ENCODE peak calls at places on chromosomes 6 and 20, in five cellular contexts. One of them, this sample, is unnamed.

GRCh38 chr6:4814212-4814611 is 38.0 kb downstream of the CDYL start:
- DNase-seq in stimulated activated CD4-positive, alpha-beta T cell treated with anti-CD3 and anti-CD28 coated beads, TNF-alpha, amount 100 ng/mL, for 4 hours: no peak
- DNase-seq in NCI-H526: no peak
- DNase-seq in Caco-2: no peak
- DNase-seq in central memory CD8-positive, alpha-beta T cell: no peak
- DNase-seq in this sample: no peak

GRCh38 chr20:58149412-58150091 is 78.9 kb downstream of the ANKRD60 start:
- DNase-seq in NCI-H526: no peak
- DNase-seq in stimulated activated CD4-positive, alpha-beta T cell treated with anti-CD3 and anti-CD28 coated beads, TNF-alpha, amount 100 ng/mL, for 4 hours: no peak
- DNase-seq in central memory CD8-positive, alpha-beta T cell: no peak
- DNase-seq in Caco-2: no peak
- DNase-seq in this sample: no peak

GRCh38 chr6:88989215-88989614 is 25.8 kb upstream of the RNGTT start:
- DNase-seq in central memory CD8-positive, alpha-beta T cell: no peak
- DNase-seq in NCI-H526: no peak
- DNase-seq in stimulated activated CD4-positive, alpha-beta T cell treated with anti-CD3 and anti-CD28 coated beads, TNF-alpha, amount 100 ng/mL, for 4 hours: no peak
- DNase-seq in Caco-2: no peak
- DNase-seq in this sample: no peak

GRCh38 chr6:15678514-15678913 is 15.7 kb upstream of the DTNBP1 start:
- DNase-seq in NCI-H526: no peak
- DNase-seq in stimulated activated CD4-positive, alpha-beta T cell treated with anti-CD3 and anti-CD28 coated beads, TNF-alpha, amount 100 ng/mL, for 4 hours: no peak
- DNase-seq in central memory CD8-positive, alpha-beta T cell: no peak
- DNase-seq in Caco-2: no peak
- DNase-seq in this sample: no peak

GRCh38 chr6:111865049-111865585 is 8.1 kb downstream of the FYN start:
- DNase-seq in central memory CD8-positive, alpha-beta T cell: no peak
- DNase-seq in NCI-H526: peak
- DNase-seq in Caco-2: no peak
- DNase-seq in stimulated activated CD4-positive, alpha-beta T cell treated with anti-CD3 and anti-CD28 coated beads, TNF-alpha, amount 100 ng/mL, for 4 hours: no peak
- DNase-seq in this sample: no peak

GRCh38 chr6:132300323-132300949 is 100.8 kb downstream of the MOXD1 start:
- DNase-seq in central memory CD8-positive, alpha-beta T cell: no peak
- DNase-seq in NCI-H526: peak
- DNase-seq in Caco-2: no peak
- DNase-seq in stimulated activated CD4-positive, alpha-beta T cell treated with anti-CD3 and anti-CD28 coated beads, TNF-alpha, amount 100 ng/mL, for 4 hours: no peak
- DNase-seq in this sample: no peak

GRCh38 chr20:59580991-59581401 is 23.3 kb upstream of the PHACTR3 start:
- DNase-seq in central memory CD8-positive, alpha-beta T cell: no peak
- DNase-seq in NCI-H526: no peak
- DNase-seq in Caco-2: peak
- DNase-seq in stimulated activated CD4-positive, alpha-beta T cell treated with anti-CD3 and anti-CD28 coated beads, TNF-alpha, amount 100 ng/mL, for 4 hours: no peak
- DNase-seq in this sample: no peak

GRCh38 chr20:44039147-44039546 is 124.5 kb downstream of the TOX2 start:
- DNase-seq in stimulated activated CD4-positive, alpha-beta T cell treated with anti-CD3 and anti-CD28 coated beads, TNF-alpha, amount 100 ng/mL, for 4 hours: no peak
- DNase-seq in NCI-H526: no peak
- DNase-seq in central memory CD8-positive, alpha-beta T cell: no peak
- DNase-seq in Caco-2: peak
- DNase-seq in this sample: no peak

GRCh38 chr20:49854190-49854875 is 41.7 kb downstream of the SLC9A8 start:
- DNase-seq in NCI-H526: no peak
- DNase-seq in Caco-2: peak
- DNase-seq in stimulated activated CD4-positive, alpha-beta T cell treated with anti-CD3 and anti-CD28 coated beads, TNF-alpha, amount 100 ng/mL, for 4 hours: no peak
- DNase-seq in central memory CD8-positive, alpha-beta T cell: no peak
- DNase-seq in this sample: no peak

GRCh38 chr20:36285746-36286447 is 20.2 kb upstream of the DLGAP4 start:
- DNase-seq in Caco-2: peak
- DNase-seq in NCI-H526: no peak
- DNase-seq in stimulated activated CD4-positive, alpha-beta T cell treated with anti-CD3 and anti-CD28 coated beads, TNF-alpha, amount 100 ng/mL, for 4 hours: no peak
- DNase-seq in central memory CD8-positive, alpha-beta T cell: no peak
- DNase-seq in this sample: no peak

GRCh38 chr6:1201547-1202200 is 110.2 kb upstream of the FOXQ1 start:
- DNase-seq in Caco-2: no peak
- DNase-seq in stimulated activated CD4-positive, alpha-beta T cell treated with anti-CD3 and anti-CD28 coated beads, TNF-alpha, amount 100 ng/mL, for 4 hours: no peak
- DNase-seq in central memory CD8-positive, alpha-beta T cell: no peak
- DNase-seq in NCI-H526: no peak
- DNase-seq in this sample: no peak

GRCh38 chr6:163401039-163401885 is 13.3 kb upstream of the QKI start:
- DNase-seq in central memory CD8-positive, alpha-beta T cell: no peak
- DNase-seq in NCI-H526: no peak
- DNase-seq in Caco-2: no peak
- DNase-seq in stimulated activated CD4-positive, alpha-beta T cell treated with anti-CD3 and anti-CD28 coated beads, TNF-alpha, amount 100 ng/mL, for 4 hours: no peak
- DNase-seq in this sample: no peak

GRCh38 chr6:22804620-22805271 is 235.4 kb downstream of the HDGFL1 start:
- DNase-seq in NCI-H526: no peak
- DNase-seq in stimulated activated CD4-positive, alpha-beta T cell treated with anti-CD3 and anti-CD28 coated beads, TNF-alpha, amount 100 ng/mL, for 4 hours: no peak
- DNase-seq in central memory CD8-positive, alpha-beta T cell: no peak
- DNase-seq in Caco-2: no peak
- DNase-seq in this sample: no peak

GRCh38 chr6:36135053-36135731 is 4.9 kb downstream of the MAPK13 start:
- DNase-seq in NCI-H526: no peak
- DNase-seq in Caco-2: no peak
- DNase-seq in stimulated activated CD4-positive, alpha-beta T cell treated with anti-CD3 and anti-CD28 coated beads, TNF-alpha, amount 100 ng/mL, for 4 hours: no peak
- DNase-seq in central memory CD8-positive, alpha-beta T cell: no peak
- DNase-seq in this sample: no peak

GRCh38 chr6:74066168-74066871 is 370.3 kb downstream of the CD109 start:
- DNase-seq in stimulated activated CD4-positive, alpha-beta T cell treated with anti-CD3 and anti-CD28 coated beads, TNF-alpha, amount 100 ng/mL, for 4 hours: no peak
- DNase-seq in NCI-H526: no peak
- DNase-seq in Caco-2: no peak
- DNase-seq in central memory CD8-positive, alpha-beta T cell: no peak
- DNase-seq in this sample: no peak

GRCh38 chr6:130936933-130937332 is 109.7 kb downstream of the SMLR1 start:
- DNase-seq in stimulated activated CD4-positive, alpha-beta T cell treated with anti-CD3 and anti-CD28 coated beads, TNF-alpha, amount 100 ng/mL, for 4 hours: no peak
- DNase-seq in central memory CD8-positive, alpha-beta T cell: no peak
- DNase-seq in NCI-H526: no peak
- DNase-seq in Caco-2: no peak
- DNase-seq in this sample: no peak

GRCh38 chr20:44805991-44806729 is 4.2 kb downstream of the RIMS4 start:
- DNase-seq in NCI-H526: peak
- DNase-seq in Caco-2: peak
- DNase-seq in central memory CD8-positive, alpha-beta T cell: no peak
- DNase-seq in stimulated activated CD4-positive, alpha-beta T cell treated with anti-CD3 and anti-CD28 coated beads, TNF-alpha, amount 100 ng/mL, for 4 hours: no peak
- DNase-seq in this sample: peak

GRCh38 chr20:39070484-39071231 is 108.5 kb downstream of the DHX35 start:
- DNase-seq in Caco-2: no peak
- DNase-seq in central memory CD8-positive, alpha-beta T cell: no peak
- DNase-seq in stimulated activated CD4-positive, alpha-beta T cell treated with anti-CD3 and anti-CD28 coated beads, TNF-alpha, amount 100 ng/mL, for 4 hours: no peak
- DNase-seq in NCI-H526: no peak
- DNase-seq in this sample: no peak

GRCh38 chr6:151389640-151390275 is 1.6 kb downstream of the ZBTB2 start:
- DNase-seq in Caco-2: peak
- DNase-seq in central memory CD8-positive, alpha-beta T cell: peak
- DNase-seq in stimulated activated CD4-positive, alpha-beta T cell treated with anti-CD3 and anti-CD28 coated beads, TNF-alpha, amount 100 ng/mL, for 4 hours: no peak
- DNase-seq in NCI-H526: peak
- DNase-seq in this sample: no peak

GRCh38 chr20:33992145-33992922 is 1.4 kb upstream of the RALY start:
- DNase-seq in central memory CD8-positive, alpha-beta T cell: no peak
- DNase-seq in NCI-H526: peak
- DNase-seq in Caco-2: peak
- DNase-seq in stimulated activated CD4-positive, alpha-beta T cell treated with anti-CD3 and anti-CD28 coated beads, TNF-alpha, amount 100 ng/mL, for 4 hours: no peak
- DNase-seq in this sample: no peak

GRCh38 chr6:134111062-134111677 is 58.7 kb upstream of the SLC2A12 start:
- DNase-seq in stimulated activated CD4-positive, alpha-beta T cell treated with anti-CD3 and anti-CD28 coated beads, TNF-alpha, amount 100 ng/mL, for 4 hours: no peak
- DNase-seq in Caco-2: no peak
- DNase-seq in central memory CD8-positive, alpha-beta T cell: no peak
- DNase-seq in NCI-H526: peak
- DNase-seq in this sample: no peak

GRCh38 chr20:52490715-52491430 is 299.3 kb upstream of the ZFP64 start:
- DNase-seq in Caco-2: no peak
- DNase-seq in central memory CD8-positive, alpha-beta T cell: no peak
- DNase-seq in stimulated activated CD4-positive, alpha-beta T cell treated with anti-CD3 and anti-CD28 coated beads, TNF-alpha, amount 100 ng/mL, for 4 hours: no peak
- DNase-seq in NCI-H526: no peak
- DNase-seq in this sample: no peak

GRCh38 chr20:13355386-13355785 is 134.3 kb downstream of the ISM1 start:
- DNase-seq in stimulated activated CD4-positive, alpha-beta T cell treated with anti-CD3 and anti-CD28 coated beads, TNF-alpha, amount 100 ng/mL, for 4 hours: no peak
- DNase-seq in Caco-2: no peak
- DNase-seq in central memory CD8-positive, alpha-beta T cell: no peak
- DNase-seq in NCI-H526: no peak
- DNase-seq in this sample: no peak

GRCh38 chr6:89940225-89941027 is 46.2 kb downstream of the GJA10 start:
- DNase-seq in central memory CD8-positive, alpha-beta T cell: peak
- DNase-seq in stimulated activated CD4-positive, alpha-beta T cell treated with anti-CD3 and anti-CD28 coated beads, TNF-alpha, amount 100 ng/mL, for 4 hours: no peak
- DNase-seq in NCI-H526: peak
- DNase-seq in Caco-2: peak
- DNase-seq in this sample: peak

GRCh38 chr6:152401978-152402377 is 235.2 kb downstream of the SYNE1 start:
- DNase-seq in Caco-2: no peak
- DNase-seq in central memory CD8-positive, alpha-beta T cell: no peak
- DNase-seq in NCI-H526: no peak
- DNase-seq in stimulated activated CD4-positive, alpha-beta T cell treated with anti-CD3 and anti-CD28 coated beads, TNF-alpha, amount 100 ng/mL, for 4 hours: no peak
- DNase-seq in this sample: no peak

GRCh38 chr6:111941686-111942330 is 68.6 kb upstream of the FYN start:
- DNase-seq in central memory CD8-positive, alpha-beta T cell: no peak
- DNase-seq in Caco-2: no peak
- DNase-seq in stimulated activated CD4-positive, alpha-beta T cell treated with anti-CD3 and anti-CD28 coated beads, TNF-alpha, amount 100 ng/mL, for 4 hours: no peak
- DNase-seq in NCI-H526: no peak
- DNase-seq in this sample: no peak

GRCh38 chr20:45470262-45470931 is 844 bp downstream of the WFDC2 start:
- DNase-seq in stimulated activated CD4-positive, alpha-beta T cell treated with anti-CD3 and anti-CD28 coated beads, TNF-alpha, amount 100 ng/mL, for 4 hours: no peak
- DNase-seq in central memory CD8-positive, alpha-beta T cell: no peak
- DNase-seq in Caco-2: peak
- DNase-seq in NCI-H526: peak
- DNase-seq in this sample: no peak

GRCh38 chr20:21096321-21097043 is 9.7 kb downstream of the LINC00237 start:
- DNase-seq in Caco-2: no peak
- DNase-seq in central memory CD8-positive, alpha-beta T cell: no peak
- DNase-seq in NCI-H526: peak
- DNase-seq in stimulated activated CD4-positive, alpha-beta T cell treated with anti-CD3 and anti-CD28 coated beads, TNF-alpha, amount 100 ng/mL, for 4 hours: no peak
- DNase-seq in this sample: peak

GRCh38 chr6:75326557-75327258 is 42.1 kb upstream of the TMEM30A start:
- DNase-seq in Caco-2: no peak
- DNase-seq in NCI-H526: no peak
- DNase-seq in stimulated activated CD4-positive, alpha-beta T cell treated with anti-CD3 and anti-CD28 coated beads, TNF-alpha, amount 100 ng/mL, for 4 hours: no peak
- DNase-seq in central memory CD8-positive, alpha-beta T cell: no peak
- DNase-seq in this sample: no peak

GRCh38 chr6:119347466-119348307 is 1.9 kb downstream of the MAN1A1 start:
- DNase-seq in stimulated activated CD4-positive, alpha-beta T cell treated with anti-CD3 and anti-CD28 coated beads, TNF-alpha, amount 100 ng/mL, for 4 hours: no peak
- DNase-seq in NCI-H526: peak
- DNase-seq in central memory CD8-positive, alpha-beta T cell: no peak
- DNase-seq in Caco-2: peak
- DNase-seq in this sample: no peak

GRCh38 chr6:45959534-45960195 is 56.0 kb downstream of the CLIC5 start:
- DNase-seq in stimulated activated CD4-positive, alpha-beta T cell treated with anti-CD3 and anti-CD28 coated beads, TNF-alpha, amount 100 ng/mL, for 4 hours: no peak
- DNase-seq in central memory CD8-positive, alpha-beta T cell: no peak
- DNase-seq in Caco-2: no peak
- DNase-seq in NCI-H526: peak
- DNase-seq in this sample: no peak

GRCh38 chr20:20413801-20414200 is 45.9 kb downstream of the INSM1 start:
- DNase-seq in stimulated activated CD4-positive, alpha-beta T cell treated with anti-CD3 and anti-CD28 coated beads, TNF-alpha, amount 100 ng/mL, for 4 hours: no peak
- DNase-seq in Caco-2: no peak
- DNase-seq in central memory CD8-positive, alpha-beta T cell: no peak
- DNase-seq in NCI-H526: no peak
- DNase-seq in this sample: no peak

GRCh38 chr6:135675862-135676261 is 175.6 kb upstream of the PDE7B start:
- DNase-seq in stimulated activated CD4-positive, alpha-beta T cell treated with anti-CD3 and anti-CD28 coated beads, TNF-alpha, amount 100 ng/mL, for 4 hours: no peak
- DNase-seq in NCI-H526: peak
- DNase-seq in central memory CD8-positive, alpha-beta T cell: no peak
- DNase-seq in Caco-2: no peak
- DNase-seq in this sample: no peak

GRCh38 chr6:24926192-24926591 is 9.6 kb downstream of the RIPOR2 start:
- DNase-seq in NCI-H526: no peak
- DNase-seq in stimulated activated CD4-positive, alpha-beta T cell treated with anti-CD3 and anti-CD28 coated beads, TNF-alpha, amount 100 ng/mL, for 4 hours: no peak
- DNase-seq in Caco-2: no peak
- DNase-seq in central memory CD8-positive, alpha-beta T cell: no peak
- DNase-seq in this sample: no peak

GRCh38 chr20:41150664-41151063 is 13.3 kb downstream of the PLCG1 start:
- DNase-seq in stimulated activated CD4-positive, alpha-beta T cell treated with anti-CD3 and anti-CD28 coated beads, TNF-alpha, amount 100 ng/mL, for 4 hours: no peak
- DNase-seq in central memory CD8-positive, alpha-beta T cell: no peak
- DNase-seq in Caco-2: no peak
- DNase-seq in NCI-H526: no peak
- DNase-seq in this sample: no peak

GRCh38 chr20:8389381-8390368 is 257.6 kb downstream of the PLCB1 start:
- DNase-seq in stimulated activated CD4-positive, alpha-beta T cell treated with anti-CD3 and anti-CD28 coated beads, TNF-alpha, amount 100 ng/mL, for 4 hours: no peak
- DNase-seq in NCI-H526: peak
- DNase-seq in Caco-2: no peak
- DNase-seq in central memory CD8-positive, alpha-beta T cell: no peak
- DNase-seq in this sample: no peak

GRCh38 chr6:100622907-100623692 is 158.4 kb upstream of the SIM1 start:
- DNase-seq in central memory CD8-positive, alpha-beta T cell: no peak
- DNase-seq in Caco-2: no peak
- DNase-seq in stimulated activated CD4-positive, alpha-beta T cell treated with anti-CD3 and anti-CD28 coated beads, TNF-alpha, amount 100 ng/mL, for 4 hours: no peak
- DNase-seq in NCI-H526: no peak
- DNase-seq in this sample: no peak

This sample was measured in caudate nucleus.